ENCODE peak calls at places on chromosomes 13 and 19, in four cellular contexts. O is psoas muscle, N is body of pancreas, Q is uterus. K is an unnamed sample.

GRCh38 chr13:38349386-38350113 is at the start of gene UFM1:
- DNase-seq in N (peak; percentile 90), O (peak; percentile 94), Q (peak; percentile 89), K (peak; percentile 94)

GRCh38 chr13:112067871-112068305 is 939 bp downstream of the SOX1 start:
- DNase-seq in N (no peak), Q (no peak), O (no peak), K (no peak)

GRCh38 chr19:33520048-33520643 is 1.4 kb downstream of the PEPD start:
- DNase-seq in O (no peak), Q (no peak), N (no peak), K (no peak)

GRCh38 chr13:50527612-50528509 is 315.6 kb downstream of the DLEU7 start:
- DNase-seq in Q (no peak), N (no peak), O (no peak), K (no peak)

GRCh38 chr13:81916471-81916870 is 1575.5 kb upstream of the SPRY2 start:
- DNase-seq in O (no peak), Q (no peak), N (no peak), K (no peak)

GRCh38 chr19:49592486-49593232 is 1.7 kb downstream of the PRR12 start:
- DNase-seq in Q (no peak), N (no peak), O (no peak), K (no peak)

GRCh38 chr19:29245221-29245620 is 32.3 kb upstream of the UQCRFS1 start:
- DNase-seq in Q (no peak), N (no peak), O (no peak), K (no peak)

GRCh38 chr19:662207-662961 is 630 bp downstream of the RNF126 start:
- DNase-seq in N (peak; percentile 59), O (peak; percentile 71), Q (no peak), K (no peak)

GRCh38 chr19:34288381-34288780 is 34.0 kb downstream of the GARRE1 start:
- DNase-seq in O (no peak), Q (no peak), N (no peak), K (no peak)

GRCh38 chr19:45677351-45678230 is 9.6 kb downstream of the GIPR start:
- DNase-seq in N (peak; percentile 99), Q (peak; percentile 29), O (peak; percentile 64), K (peak; percentile 76)
- H3K27ac ChIP-seq in N (peak overlapping the region; percentile 91), Q (no peak overlapping the region), O (no peak overlapping the region), K (no peak overlapping the region)

DNA sequence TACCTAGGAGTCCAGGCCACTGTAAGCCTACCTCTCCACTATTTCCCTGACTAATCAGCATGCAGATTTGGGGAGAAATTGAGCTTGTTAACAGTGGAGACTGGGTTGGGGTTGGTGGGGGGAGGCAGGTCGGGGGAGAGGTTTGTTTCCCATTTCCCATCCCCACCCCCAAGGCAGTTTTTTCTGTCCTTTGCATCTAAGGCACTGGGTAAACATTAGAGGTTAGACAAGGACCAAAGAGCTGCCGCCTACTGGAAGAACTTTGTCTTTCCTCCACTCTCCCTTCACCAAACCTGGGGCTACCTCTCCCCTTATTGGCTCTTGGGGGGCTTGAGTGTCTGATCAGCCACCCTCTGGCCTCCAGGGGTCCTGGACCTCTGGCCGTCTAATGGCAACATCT is 953 bp downstream of the KCNN4 start:
- DNase-seq in Q (no peak), O (no peak), N (no peak), K (no peak)
- H3K27ac ChIP-seq in Q (no peak overlapping the region), O (no peak overlapping the region), N (no peak overlapping the region), K (no peak overlapping the region)

GRCh38 chr13:44368062-44368591 is 5.5 kb upstream of the SERP2 start:
- DNase-seq in N (no peak), Q (no peak), O (no peak), K (no peak)
- H3K27ac ChIP-seq in N (no peak overlapping the region), Q (no peak overlapping the region), O (no peak overlapping the region), K (no peak overlapping the region)

GRCh38 chr19:1912760-1913505 is 7.7 kb downstream of the ADAT3 start:
- DNase-seq in N (no peak), O (no peak), Q (no peak), K (no peak)
- H3K27ac ChIP-seq in N (no peak overlapping the region), O (no peak overlapping the region), Q (no peak overlapping the region), K (no peak overlapping the region)

DNA sequence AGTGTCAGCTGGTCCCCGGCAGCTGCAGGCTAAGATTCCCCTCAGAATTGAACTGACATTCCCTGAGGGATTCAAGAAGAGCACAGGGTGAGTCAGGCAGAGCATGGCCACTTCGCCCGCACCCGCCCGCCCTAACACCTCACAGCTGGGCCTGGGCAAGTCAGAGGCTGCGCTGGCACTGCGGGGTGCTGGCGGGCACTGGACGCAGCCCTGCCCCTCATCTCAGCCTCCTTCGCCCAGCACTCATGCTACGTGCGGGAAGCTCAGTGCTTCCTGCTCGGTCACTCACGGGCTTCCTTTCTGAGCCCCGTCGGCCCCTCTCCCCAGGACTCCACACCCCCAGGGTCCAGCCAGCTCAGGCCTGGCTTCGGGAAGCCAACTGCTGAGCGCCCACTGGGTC is 56.9 kb downstream of the MLLT1 start:
- DNase-seq in N (peak; percentile 9), Q (no peak), O (peak; percentile 83), K (no peak)
- H3K27ac ChIP-seq in N (peak overlapping the region; percentile 20), Q (peak overlapping the region; percentile 28), O (peak overlapping the region; percentile 86), K (no peak overlapping the region)

GRCh38 chr13:80338781-80339577 is 1.9 kb downstream of the SPRY2 start:
- DNase-seq in N (peak; percentile 66), O (peak; percentile 89), Q (peak; percentile 66), K (peak; percentile 90)
- H3K27ac ChIP-seq in N (peak overlapping the region; percentile 99), O (peak overlapping the region; percentile 99), Q (peak overlapping the region; percentile 90), K (peak overlapping the region; percentile 97)

K was measured in ascending aorta.